ENCODE peak calls at places on chromosomes 5 and 9, in four cellular contexts. J, A, V and G are unnamed samples. For H3K4me1, the result is how much of the 10 kb centered on the place peaks cover.

GRCh38 chr5:114988096-114988495 is 181.6 kb downstream of the TRIM36 start:
- DNase-seq in J (no peak), A (no peak), V (no peak), G (no peak)

GRCh38 chr5:41735213-41735612 is 135.0 kb downstream of the OXCT1 start:
- DNase-seq in A (no peak), V (no peak), J (no peak), G (no peak)

GRCh38 chr5:87268970-87269377 is 1.3 kb downstream of the RASA1 start:
- DNase-seq in J (no peak), A (no peak), V (no peak), G (no peak)

GRCh38 chr9:2234371-2234893 is 219.3 kb downstream of the SMARCA2 start:
- DNase-seq in A (no peak), V (no peak), J (peak), G (no peak)

GRCh38 chr9:21559402-21560280 is 77.5 kb upstream of the IFNE start:
- DNase-seq in V (peak), A (peak), J (peak), G (peak)

GRCh38 chr5:3886521-3887461 is 291.2 kb downstream of the IRX1 start:
- DNase-seq in V (no peak), A (no peak), J (no peak), G (no peak)

GRCh38 chr5:163705983-163706771 is 200.8 kb downstream of the MAT2B start:
- DNase-seq in J (peak), V (peak), A (no peak), G (no peak)

GRCh38 chr5:76175051-76175666 is 92.0 kb downstream of the SV2C start:
- DNase-seq in J (peak), A (peak), V (peak), G (peak)

GRCh38 chr9:63817622-63818518 is 1467.1 kb downstream of the FOXD4L5 start:
- DNase-seq in A (no peak), V (peak), J (peak), G (peak)

GRCh38 chr9:114852050-114852594 is 46.3 kb upstream of the TNFSF15 start:
- DNase-seq in J (peak), V (peak), A (no peak), G (no peak)

GRCh38 chr5:157456301-157456700 is 3.7 kb upstream of the NIPAL4 start:
- DNase-seq in J (no peak), V (no peak), A (no peak), G (no peak)

GRCh38 chr5:157159209-157159751 is 6.8 kb downstream of the GARIN3 start:
- DNase-seq in A (peak), V (no peak), J (no peak), G (no peak)

GRCh38 chr9:133918123-133918813 is 73.9 kb downstream of the VAV2 start:
- DNase-seq in V (no peak), A (no peak), J (peak), G (no peak)

GRCh38 chr5:1814183-1815020 is 13.2 kb downstream of the NDUFS6 start:
- DNase-seq in J (no peak), V (no peak), A (no peak), G (no peak)

GRCh38 chr9:133160742-133161541 is 2.8 kb downstream of the GBGT1 start:
- DNase-seq in A (peak), V (peak), J (peak), G (no peak)

GRCh38 chr5:178530526-178530925 is 59.7 kb downstream of the COL23A1 start:
- DNase-seq in A (peak), J (no peak), V (no peak), G (no peak)

GRCh38 chr5:122846051-122846567 is 696 bp downstream of the SNX24 start:
- DNase-seq in J (peak), A (peak), V (peak), G (no peak)

GRCh38 chr5:124103671-124104070 is 591.7 kb downstream of the CSNK1G3 start:
- DNase-seq in V (peak), J (peak), A (peak), G (no peak)

GRCh38 chr5:73826761-73827450 is 200.9 kb downstream of the ARHGEF28 start:
- DNase-seq in A (no peak), V (peak), J (peak), G (no peak)

GRCh38 chr9:38039090-38039906 is 29.7 kb downstream of the SHB start:
- DNase-seq in V (peak), A (no peak), J (peak), G (no peak)
- H3K4ac ChIP-seq in V (peak), A (peak), J (peak), G (no peak)

DNA sequence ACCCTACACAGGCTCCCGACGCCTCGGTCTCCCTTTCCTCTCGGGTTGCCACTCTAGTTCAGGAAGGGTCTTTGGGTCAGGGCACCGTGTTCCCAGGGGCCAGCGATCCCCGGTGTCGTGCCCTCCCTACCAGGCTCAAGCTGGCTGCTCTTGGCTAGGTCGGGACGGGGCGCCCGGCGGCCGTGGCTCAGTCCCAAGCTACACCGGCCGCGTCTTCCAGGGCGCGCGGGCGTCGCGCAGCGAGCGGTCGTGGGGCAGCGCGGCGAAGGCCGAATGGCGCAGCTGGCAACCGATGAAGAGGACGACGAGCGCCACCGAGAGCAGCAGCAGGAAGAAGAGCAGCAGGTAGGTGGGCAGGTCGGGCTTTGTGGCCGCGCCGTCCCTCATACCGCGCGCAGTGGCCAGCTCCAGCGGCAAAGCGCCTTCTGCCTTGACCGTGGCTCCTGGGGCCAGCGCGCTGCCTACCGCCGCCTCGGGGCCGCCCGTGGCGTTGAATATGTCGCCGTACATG is 892 bp downstream of the SMIM32 start:
- DNase-seq in V (peak), J (no peak), A (no peak), G (no peak)
- H4K8ac ChIP-seq in V (no peak), J (no peak), A (no peak), G (no peak)

DNA sequence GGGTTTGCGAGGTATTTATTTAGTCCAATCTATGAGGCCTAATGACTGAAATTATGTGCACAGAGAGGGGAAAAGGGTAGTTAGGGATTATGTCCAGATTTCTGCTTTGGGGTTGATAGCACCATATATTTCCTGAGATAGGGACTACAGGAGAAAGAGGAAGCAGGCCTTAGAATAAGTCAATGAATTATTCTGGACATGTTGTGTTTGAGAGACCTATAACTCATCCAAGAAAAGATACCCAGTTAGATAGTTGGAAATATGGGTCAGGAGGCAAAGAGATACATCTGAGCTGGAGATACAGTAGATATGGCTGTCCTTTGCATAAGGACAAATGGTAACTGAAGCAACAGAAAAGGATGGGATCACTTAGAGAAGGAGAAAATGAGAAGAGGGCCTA is 53.1 kb downstream of the NR3C1 start:
- DNase-seq in V (no peak), J (no peak), A (no peak), G (no peak)
- H3K4me1 ChIP-seq in V (under half), J (under half), A (under half), G (under half)

DNA sequence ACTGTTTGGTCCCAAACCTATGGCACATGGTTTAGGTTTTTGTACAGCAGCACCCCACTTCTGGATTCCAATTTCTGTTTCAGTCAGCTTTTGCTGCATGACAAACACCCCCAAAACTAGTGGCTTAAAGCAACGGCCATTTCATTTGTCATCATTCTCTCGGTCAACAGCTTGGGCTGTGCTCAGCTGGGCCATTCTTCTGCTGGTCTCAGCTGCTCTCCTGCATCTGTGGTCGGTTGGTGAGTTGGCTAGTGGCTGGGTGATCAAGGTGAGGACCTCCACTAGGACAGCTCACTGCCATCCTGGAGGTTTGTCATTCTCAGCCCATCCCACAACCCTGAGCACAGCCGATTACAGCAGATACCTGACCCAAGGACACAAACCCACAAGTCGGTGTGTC is 24.8 kb upstream of the PPP1R26 start:
- DNase-seq in A (no peak), V (no peak), J (no peak), G (no peak)
- H3K4ac ChIP-seq in A (no peak), V (no peak), J (no peak), G (no peak)

GRCh38 chr5:139861021-139861888 is 65.6 kb downstream of the PSD2 start:
- DNase-seq in J (no peak), V (no peak), A (no peak), G (no peak)
- H4K8ac ChIP-seq in J (no peak), V (no peak), A (no peak), G (no peak)

GRCh38 chr9:121732383-121732782 is 80.9 kb downstream of the DAB2IP start:
- DNase-seq in A (no peak), J (no peak), V (no peak), G (no peak)

GRCh38 chr9:121730188-121730587 is 78.8 kb downstream of the DAB2IP start:
- DNase-seq in J (no peak), V (no peak), A (no peak), G (no peak)

GRCh38 chr9:121731919-121732318 is 80.5 kb downstream of the DAB2IP start:
- DNase-seq in J (no peak), V (no peak), A (no peak), G (no peak)

GRCh38 chr9:121729769-121730168 is 78.3 kb downstream of the DAB2IP start:
- DNase-seq in V (no peak), J (no peak), A (no peak), G (no peak)

GRCh38 chr9:121731090-121731489 is 79.7 kb downstream of the DAB2IP start:
- DNase-seq in A (no peak), J (no peak), V (no peak), G (no peak)
- H3K4me1 ChIP-seq in A (under half), J (under half), V (under half), G (under half)

GRCh38 chr9:89731262-89731980 is 126.6 kb downstream of the GADD45G start:
- DNase-seq in V (no peak), J (no peak), A (no peak), G (no peak)
- H3K4ac ChIP-seq in V (peak), J (no peak), A (no peak), G (no peak)

GRCh38 chr9:36136894-36137391 is 410 bp downstream of the GLIPR2 start:
- DNase-seq in A (no peak), J (no peak), V (no peak), G (no peak)
- H4K8ac ChIP-seq in A (peak), J (peak), V (no peak), G (no peak)